ENCODE peak calls at places on chromosomes 13 and 19, in four cellular contexts. I, U, Y and M are unnamed samples.

GRCh38 chr13:107865643-107866006 is 349.7 kb downstream of the LIG4 start:
- DNase-seq in I (peak), U (no peak), Y (peak), M (no peak)

GRCh38 chr19:9885077-9885552 is 50.0 kb downstream of the PIN1 start:
- DNase-seq in I (peak), U (no peak), Y (peak), M (no peak)

GRCh38 chr13:114148521-114148855 is 16.1 kb upstream of the RASA3 start:
- DNase-seq in I (no peak), U (no peak), Y (no peak), M (no peak)

GRCh38 chr13:110644892-110645521 is 29.7 kb downstream of the NAXD start:
- DNase-seq in I (peak), U (peak), Y (peak), M (peak)

GRCh38 chr19:17754634-17755532 is 3.6 kb downstream of the FCHO1 start:
- DNase-seq in I (no peak), U (no peak), Y (no peak), M (no peak)

GRCh38 chr19:49328741-49329140 is 3.8 kb upstream of the SLC6A16 start:
- DNase-seq in I (no peak), U (no peak), Y (no peak), M (no peak)

GRCh38 chr19:13014101-13014920 is 19.0 kb downstream of the NFIX start:
- DNase-seq in I (no peak), U (no peak), Y (no peak), M (no peak)

GRCh38 chr19:39297931-39298634 is 1.9 kb downstream of the IFNL1 start:
- DNase-seq in I (no peak), U (no peak), Y (no peak), M (no peak)

GRCh38 chr13:110138009-110138699 is 168.8 kb downstream of the COL4A1 start:
- DNase-seq in I (peak), U (no peak), Y (peak), M (no peak)

GRCh38 chr19:1313695-1314613 is 28.3 kb downstream of the EFNA2 start:
- DNase-seq in I (no peak), U (peak), Y (no peak), M (no peak)

GRCh38 chr19:3801412-3802096 is 15.4 kb upstream of the MATK start:
- DNase-seq in I (no peak), U (no peak), Y (no peak), M (peak)

GRCh38 chr13:78599911-78600310 is 3.4 kb downstream of the POU4F1 start:
- DNase-seq in I (no peak), U (no peak), Y (no peak), M (peak)

GRCh38 chr19:53991224-53992113 is at the start of gene CACNG6:
- DNase-seq in I (peak), U (no peak), Y (no peak), M (peak)

GRCh38 chr13:78768950-78769349 is 110.0 kb upstream of the OBI1 start:
- DNase-seq in I (no peak), U (no peak), Y (no peak), M (no peak)

GRCh38 chr19:3075605-3076431 is 13.5 kb upstream of the TLE5 start:
- DNase-seq in I (no peak), U (no peak), Y (no peak), M (no peak)

GRCh38 chr13:111344471-111345191 is 24.2 kb downstream of the TEX29 start:
- DNase-seq in I (peak), U (peak), Y (peak), M (peak)

GRCh38 chr19:3580156-3580955 is 4.9 kb upstream of the GIPC3 start:
- DNase-seq in I (peak), U (no peak), Y (peak), M (no peak)

GRCh38 chr13:109750376-109750775 is 36.0 kb downstream of the IRS2 start:
- DNase-seq in I (no peak), U (no peak), Y (no peak), M (no peak)

GRCh38 chr13:107650081-107650701 is 565.1 kb downstream of the LIG4 start:
- DNase-seq in I (peak), U (peak), Y (peak), M (peak)

GRCh38 chr13:111912453-111912866 is 154.5 kb upstream of the SOX1 start:
- DNase-seq in I (no peak), U (no peak), Y (no peak), M (no peak)

GRCh38 chr13:82688400-82688999 is 1193.8 kb downstream of the SLITRK1 start:
- DNase-seq in I (peak), U (no peak), Y (peak), M (no peak)

GRCh38 chr13:77660841-77661250 is 36.6 kb upstream of the SLAIN1 start:
- DNase-seq in I (no peak), U (no peak), Y (no peak), M (no peak)

GRCh38 chr13:23950736-23951510 is 53.6 kb upstream of the C1QTNF9B start:
- DNase-seq in I (no peak), U (no peak), Y (peak), M (no peak)

GRCh38 chr19:51692065-51692915 is 840 bp upstream of the SPACA6 start:
- DNase-seq in I (no peak), U (no peak), Y (no peak), M (no peak)
- H3K4me3 ChIP-seq in I (peak), U (peak), Y (peak), M (no peak)

DNA sequence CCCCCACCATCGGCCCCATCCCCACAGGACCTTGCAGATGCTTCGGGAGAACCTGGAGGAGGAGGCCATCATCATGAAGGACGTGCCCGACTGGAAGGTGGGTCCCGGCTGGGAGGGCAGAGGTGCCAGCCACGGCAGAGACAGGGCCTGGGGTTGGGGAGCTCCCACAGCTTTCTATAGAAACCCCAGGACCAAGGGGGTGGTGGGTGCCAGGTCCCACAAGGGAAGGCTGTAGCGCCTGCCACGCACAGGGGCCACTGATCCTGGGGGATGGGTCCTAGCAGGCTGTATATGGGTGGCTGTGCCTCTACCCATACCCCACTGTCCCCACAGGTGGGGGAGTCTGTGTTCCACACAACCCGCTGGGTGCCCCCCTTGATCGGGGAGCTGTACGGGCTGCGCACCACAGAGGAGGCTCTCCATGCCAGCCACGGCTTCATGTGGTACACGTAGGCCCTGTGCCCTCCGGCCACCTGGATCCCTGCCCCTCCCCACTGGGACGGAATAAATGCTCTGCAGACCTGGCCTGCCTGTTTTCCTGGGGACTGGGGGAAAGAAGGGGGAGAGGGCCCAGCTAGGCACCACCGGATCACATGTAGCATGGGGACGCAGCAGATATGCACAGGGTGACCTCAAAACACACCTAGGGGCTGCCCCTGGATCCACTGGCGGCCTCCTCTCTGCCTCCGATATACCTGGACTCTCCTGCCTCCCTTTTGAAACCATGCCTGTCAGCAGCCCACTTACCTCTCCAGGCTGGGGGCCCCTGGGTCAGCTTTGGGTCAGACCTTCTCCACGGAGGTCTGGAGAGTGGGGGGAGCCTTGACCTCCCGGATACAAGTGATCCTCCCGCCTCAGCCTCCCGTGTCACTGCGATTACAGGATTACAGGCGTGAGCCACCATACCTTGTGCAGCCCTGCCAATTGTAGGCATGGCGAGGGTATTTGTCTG is 761 bp upstream of the YJEFN3 start:
- DNase-seq in I (no peak), U (no peak), Y (no peak), M (no peak)
- H3K23ac ChIP-seq in I (no peak), U (no peak), Y (no peak), M (no peak)

GRCh38 chr13:25286969-25287961 is at the start of gene MTMR6:
- DNase-seq in I (peak), U (peak), Y (peak), M (peak)

GRCh38 chr13:25288966-25289365 is 1.7 kb upstream of the MTMR6 start:
- DNase-seq in I (no peak), U (no peak), Y (no peak), M (no peak)

GRCh38 chr13:25281193-25281936 is 5.9 kb downstream of the MTMR6 start:
- DNase-seq in I (peak), U (no peak), Y (peak), M (no peak)

GRCh38 chr13:25281937-25282332 is 5.4 kb downstream of the MTMR6 start:
- DNase-seq in I (no peak), U (no peak), Y (no peak), M (no peak)

GRCh38 chr13:25286308-25286968 is 850 bp downstream of the MTMR6 start:
- DNase-seq in I (peak), U (no peak), Y (peak), M (peak)
- H3K4ac ChIP-seq in I (peak), U (no peak), Y (peak), M (no peak)

DNA sequence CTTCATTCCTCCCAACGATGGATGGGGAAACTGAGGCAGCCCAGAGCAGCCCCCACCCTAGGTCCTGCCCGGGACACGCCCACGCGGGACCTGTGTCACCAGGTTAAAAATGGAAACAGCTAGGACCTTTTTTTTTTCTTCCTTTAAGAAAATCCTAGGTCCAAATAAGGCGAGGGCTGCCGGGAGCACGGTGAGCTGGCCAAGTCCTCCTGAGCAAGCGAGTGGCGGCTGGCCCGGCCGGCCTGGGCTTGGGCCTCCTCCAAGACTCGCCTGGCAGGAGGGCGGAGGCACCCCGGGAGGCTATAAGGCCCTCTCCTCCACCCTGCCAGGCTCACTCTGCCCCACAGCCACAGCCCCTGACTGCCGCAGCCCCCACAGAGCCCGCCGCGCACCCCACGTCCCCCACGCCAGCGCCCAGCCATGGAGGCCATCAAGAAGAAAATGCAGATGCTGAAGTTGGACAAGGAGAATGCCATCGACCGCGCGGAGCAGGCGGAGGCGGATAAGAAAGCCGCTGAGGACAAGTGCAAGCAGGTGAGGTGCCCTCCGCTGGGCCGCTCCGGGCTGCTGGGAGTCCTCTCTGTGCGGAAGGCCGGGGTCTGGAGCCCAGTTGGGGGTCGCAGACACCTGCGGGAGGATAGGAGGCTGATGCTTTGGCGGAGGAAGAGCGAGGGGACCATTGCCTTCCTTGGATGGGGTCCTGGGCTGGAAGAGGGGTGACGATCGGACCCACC is 8.9 kb upstream of the TPM4 start:
- DNase-seq in I (no peak), U (no peak), Y (peak), M (no peak)
- H3K4me3 ChIP-seq in I (peak), U (no peak), Y (peak), M (no peak)

GRCh38 chr13:29743229-29743786 is 107.1 kb downstream of the UBL3 start:
- DNase-seq in I (peak), U (no peak), Y (peak), M (no peak)
- H3K23ac ChIP-seq in I (no peak), U (no peak), Y (no peak), M (no peak)

DNA sequence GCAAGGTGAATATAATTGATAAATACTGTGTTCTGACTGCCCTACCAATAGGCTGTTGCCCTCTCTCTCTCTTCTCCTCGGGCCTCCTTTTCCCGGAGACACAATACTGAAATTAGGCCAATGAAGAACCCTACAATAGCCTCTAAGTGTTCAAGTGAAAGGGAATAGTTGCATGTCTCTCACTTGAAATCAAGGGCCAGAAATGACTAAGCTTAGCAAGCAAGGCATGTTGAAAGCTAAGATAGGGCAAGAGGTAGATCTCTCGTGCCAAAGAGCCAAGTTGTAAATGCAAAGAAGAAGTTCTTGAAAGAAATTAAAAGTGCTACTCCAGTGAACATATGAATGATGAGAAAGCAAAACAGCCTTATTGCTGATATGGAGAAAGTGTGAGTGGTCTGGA is 13.4 kb downstream of the KATNAL1 start:
- DNase-seq in I (no peak), U (no peak), Y (no peak), M (no peak)
- H3K4ac ChIP-seq in I (no peak), U (no peak), Y (no peak), M (no peak)

DNA sequence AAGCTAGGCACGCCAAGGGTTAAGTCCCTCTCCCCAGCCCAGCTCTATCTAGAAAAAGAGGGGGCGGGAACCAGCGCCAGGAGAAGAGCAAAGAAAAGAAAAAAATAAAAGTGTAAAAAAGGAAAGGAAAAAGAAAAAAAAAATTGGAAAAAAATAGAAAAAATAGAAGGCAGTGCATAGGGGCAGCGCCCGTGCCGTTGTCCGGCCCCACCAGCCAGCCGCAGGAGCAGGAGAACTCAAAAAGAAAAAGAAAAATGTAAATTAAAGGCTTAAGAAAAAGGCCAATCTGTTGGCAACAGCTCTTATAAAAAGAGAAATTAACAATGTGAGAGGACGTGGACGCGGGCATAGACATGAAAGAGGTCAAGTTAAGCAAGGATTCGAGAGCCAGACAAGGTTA is 105.4 kb upstream of the ZNF98 start:
- DNase-seq in I (no peak), U (no peak), Y (no peak), M (no peak)
- H3K4me3 ChIP-seq in I (no peak), U (no peak), Y (no peak), M (no peak)

GRCh38 chr19:32858155-32858554 is 11.4 kb downstream of the SLC7A9 start:
- DNase-seq in I (no peak), U (no peak), Y (no peak), M (no peak)
- H3K23ac ChIP-seq in I (no peak), U (no peak), Y (no peak), M (no peak)